ENCODE peak calls at places on chromosomes 6 and 20, in ten cellular contexts. Z, I, C, H, M, W, K, S, D and A are unnamed samples.

GRCh38 chr6:107113460-107114212 is 1.7 kb downstream of the BEND3 start:
- DNase-seq in Z (no peak), I (peak; percentile 28), C (no peak), H (no peak), M (no peak), W (no peak), K (no peak), S (no peak), D (no peak), A (no peak)

GRCh38 chr6:41442800-41443501 is 103.2 kb upstream of the FOXP4 start:
- DNase-seq in Z (peak; percentile 28), I (peak; percentile 48), C (peak; percentile 76), H (no peak), M (no peak), W (no peak), K (peak; percentile 81), S (no peak), D (no peak), A (no peak)

GRCh38 chr20:19137641-19138040 is 74.8 kb upstream of the SLC24A3 start:
- DNase-seq in Z (no peak), I (no peak), C (no peak), H (peak; percentile 14), M (no peak), W (no peak), K (no peak), S (peak; percentile 45), D (no peak), A (no peak)

GRCh38 chr6:104799134-104799657 is 60.5 kb downstream of the HACE1 start:
- DNase-seq in Z (no peak), I (no peak), C (no peak), H (no peak), M (no peak), W (no peak), K (no peak), S (no peak), D (no peak), A (no peak)

GRCh38 chr20:21509597-21510331 is 4.1 kb downstream of the NKX2-2 start:
- DNase-seq in Z (peak; percentile 66), I (no peak), C (no peak), H (no peak), M (peak; percentile 41), W (peak; percentile 36), K (peak; percentile 39), S (no peak), D (no peak), A (no peak)

GRCh38 chr6:104409913-104410312 is 449.8 kb downstream of the HACE1 start:
- DNase-seq in Z (no peak), I (no peak), C (no peak), H (no peak), M (no peak), W (no peak), K (no peak), S (no peak), D (no peak), A (no peak)

GRCh38 chr20:54134445-54135220 is 39.2 kb downstream of the CYP24A1 start:
- DNase-seq in Z (no peak), I (no peak), C (no peak), H (no peak), M (peak; percentile 80), W (no peak), K (peak; percentile 18), S (no peak), D (no peak), A (peak; percentile 95)

GRCh38 chr6:141848029-141848890 is 284.5 kb upstream of the GJE1 start:
- DNase-seq in Z (no peak), I (no peak), C (no peak), H (no peak), M (peak; percentile 6), W (no peak), K (no peak), S (no peak), D (peak; percentile 4), A (peak; percentile 24)

GRCh38 chr6:136235233-136235564 is 14.9 kb downstream of the MTFR2 start:
- DNase-seq in Z (no peak), I (no peak), C (no peak), H (peak; percentile 10), M (peak; percentile 54), W (no peak), K (no peak), S (no peak), D (no peak), A (peak; percentile 38)

GRCh38 chr6:90192857-90193256 is 103.8 kb downstream of the BACH2 start:
- DNase-seq in Z (no peak), I (no peak), C (no peak), H (no peak), M (no peak), W (no peak), K (no peak), S (no peak), D (no peak), A (no peak)

GRCh38 chr6:11043961-11044711 is at the start of gene ELOVL2:
- DNase-seq in Z (peak; percentile 65), I (peak; percentile 27), C (peak; percentile 58), H (no peak), M (peak; percentile 23), W (peak; percentile 84), K (peak; percentile 69), S (peak; percentile 34), D (no peak), A (no peak)

GRCh38 chr6:166467436-166468000 is 84.8 kb upstream of the MPC1 start:
- DNase-seq in Z (no peak), I (no peak), C (no peak), H (no peak), M (no peak), W (no peak), K (no peak), S (no peak), D (no peak), A (no peak)

GRCh38 chr6:156719720-156720563 is 57.2 kb upstream of the ARID1B start:
- DNase-seq in Z (peak; percentile 90), I (peak; percentile 96), C (peak; percentile 64), H (peak; percentile 77), M (peak; percentile 85), W (peak; percentile 75), K (peak; percentile 97), S (no peak), D (peak; percentile 37), A (peak; percentile 85)

GRCh38 chr6:20126789-20127653 is 85.2 kb downstream of the MBOAT1 start:
- DNase-seq in Z (peak; percentile 74), I (peak; percentile 75), C (peak; percentile 64), H (peak; percentile 91), M (peak; percentile 46), W (peak; percentile 67), K (peak; percentile 68), S (peak; percentile 98), D (peak; percentile 49), A (peak; percentile 39)

GRCh38 chr20:50820515-50821256 is 25.8 kb downstream of the BCAS4 start:
- DNase-seq in Z (no peak), I (no peak), C (no peak), H (no peak), M (no peak), W (no peak), K (no peak), S (no peak), D (no peak), A (no peak)